ENCODE peak calls at places on chromosomes 2 and 18, in seven cellular contexts. R is ACHN; O is stimulated activated CD8-positive, alpha-beta memory T cell treated with anti-CD3 and anti-CD28 coated beads, Interleukin-4, amount 100 ng/mL, for 4 hours; T is uterus; N is kidney epithelial cell; X is CD8-positive, alpha-beta memory T cell; G is T-helper 2 cell. S is an unnamed sample.

GRCh38 chr18:60675801-60676200 is 303.2 kb upstream of the MC4R start:
- DNase-seq in R (no peak), O (no peak), T (no peak), N (no peak), X (no peak), G (no peak), S (no peak)

GRCh38 chr2:10830203-10830602 is 17.6 kb upstream of the PDIA6 start:
- DNase-seq in R (no peak), O (no peak), T (no peak), N (no peak), X (no peak), G (no peak), S (no peak)

GRCh38 chr2:215466097-215466909 is 30.4 kb upstream of the FN1 start:
- DNase-seq in R (no peak), O (no peak), T (no peak), N (no peak), X (no peak), G (no peak), S (no peak)

GRCh38 chr18:7000484-7001096 is 117.0 kb downstream of the LAMA1 start:
- DNase-seq in R (peak; percentile 17), O (no peak), T (no peak), N (no peak), X (no peak), G (no peak), S (no peak)

GRCh38 chr18:6644841-6645240 is 84.7 kb upstream of the ARHGAP28 start:
- DNase-seq in R (no peak), O (no peak), T (no peak), N (no peak), X (no peak), G (no peak), S (no peak)

GRCh38 chr18:35524236-35524635 is 26.5 kb upstream of the INO80C start:
- DNase-seq in R (no peak), O (no peak), T (no peak), N (no peak), X (no peak), G (no peak), S (no peak)

GRCh38 chr18:2847341-2848144 is 737 bp downstream of the EMILIN2 start:
- DNase-seq in R (peak; percentile 3), O (no peak), T (peak; percentile 59), N (no peak), X (no peak), G (no peak), S (no peak)

GRCh38 chr2:106876699-106877098 is 9.3 kb downstream of the ST6GAL2 start:
- DNase-seq in R (no peak), O (no peak), T (no peak), N (no peak), X (no peak), G (no peak), S (no peak)

GRCh38 chr18:33116376-33116775 is 324.1 kb downstream of the CCDC178 start:
- DNase-seq in R (no peak), O (no peak), T (peak; percentile 15), N (peak; percentile 28), X (no peak), G (no peak), S (no peak)

GRCh38 chr2:117536139-117536538 is 278.4 kb upstream of the DDX18 start:
- DNase-seq in R (peak; percentile 19), O (no peak), T (no peak), N (no peak), X (no peak), G (no peak), S (no peak)

GRCh38 chr2:230660294-230661060 is 52.2 kb upstream of the CAB39 start:
- DNase-seq in R (no peak), O (no peak), T (peak; percentile 19), N (no peak), X (peak; percentile 51), G (no peak), S (no peak)

S was measured in keratinocyte.